ENCODE peak calls at places on chromosomes 7 and 10, in five cellular contexts. W is GM12878, C is IMR-90, E is SK-N-SH, Y is K562. S is an unnamed sample.

GRCh38 chr10:120988751-120989150 is 137.6 kb downstream of the WDR11 start:
- DNase-seq in W (no peak), C (no peak), E (no peak), Y (no peak), S (no peak)

GRCh38 chr7:98760201-98760651 is 109.6 kb downstream of the TMEM130 start:
- DNase-seq in W (no peak), C (no peak), E (no peak), Y (no peak), S (no peak)

GRCh38 chr10:31947144-31947926 is 18.7 kb upstream of the ARHGAP12 start:
- DNase-seq in W (no peak), C (peak), E (peak), Y (no peak), S (peak)

GRCh38 chr7:159104188-159105030 is 40.3 kb downstream of the VIPR2 start:
- DNase-seq in W (no peak), C (no peak), E (peak), Y (no peak), S (no peak)

GRCh38 chr10:125087191-125087896 is 73.0 kb downstream of the CTBP2 start:
- DNase-seq in W (no peak), C (no peak), E (no peak), Y (no peak), S (no peak)

GRCh38 chr7:44486693-44487092 is 3.8 kb downstream of the NUDCD3 start:
- DNase-seq in W (no peak), C (peak), E (no peak), Y (no peak), S (peak)

GRCh38 chr10:78953124-78954008 is 115.4 kb upstream of the ZMIZ1 start:
- DNase-seq in W (peak), C (no peak), E (no peak), Y (peak), S (no peak)

GRCh38 chr10:86970152-86970886 is 2.0 kb downstream of the ADIRF start:
- DNase-seq in W (no peak), C (peak), E (no peak), Y (no peak), S (no peak)

GRCh38 chr10:71065659-71066058 is 146.7 kb upstream of the UNC5B start:
- DNase-seq in W (no peak), C (no peak), E (no peak), Y (no peak), S (peak)

GRCh38 chr7:44541028-44541869 is at the start of gene NPC1L1:
- DNase-seq in W (no peak), C (no peak), E (peak), Y (peak), S (no peak)

GRCh38 chr7:33807779-33808482 is 97.4 kb upstream of the BMPER start:
- DNase-seq in W (no peak), C (peak), E (peak), Y (peak), S (peak)

GRCh38 chr7:73974101-73974947 is 53.6 kb upstream of the ELN start:
- DNase-seq in W (no peak), C (no peak), E (no peak), Y (no peak), S (no peak)

GRCh38 chr10:32004161-32004591 is 52.0 kb downstream of the KIF5B start:
- DNase-seq in W (no peak), C (no peak), E (no peak), Y (no peak), S (no peak)

GRCh38 chr7:98202367-98203195 is 8.7 kb upstream of the BHLHA15 start:
- DNase-seq in W (peak), C (no peak), E (no peak), Y (no peak), S (no peak)

GRCh38 chr7:75650671-75651070 is 88.1 kb downstream of the HIP1 start:
- DNase-seq in W (no peak), C (no peak), E (peak), Y (no peak), S (no peak)

GRCh38 chr10:121096617-121097431 is 245.7 kb downstream of the WDR11 start:
- DNase-seq in W (no peak), C (no peak), E (no peak), Y (no peak), S (no peak)

GRCh38 chr7:140176271-140176701 is 497 bp downstream of the KDM7A start:
- DNase-seq in W (no peak), C (no peak), E (peak), Y (peak), S (no peak)

GRCh38 chr7:159015081-159015893 is 129.4 kb downstream of the VIPR2 start:
- DNase-seq in W (no peak), C (no peak), E (no peak), Y (peak), S (peak)

GRCh38 chr10:123284022-123284421 is 129.8 kb downstream of the BUB3 start:
- DNase-seq in W (no peak), C (no peak), E (no peak), Y (no peak), S (peak)

GRCh38 chr7:7596156-7596555 is 29.5 kb downstream of the MIOS start:
- DNase-seq in W (no peak), C (no peak), E (no peak), Y (no peak), S (no peak)

GRCh38 chr7:41698726-41699125 is 4.2 kb downstream of the INHBA start:
- DNase-seq in W (no peak), C (peak), E (no peak), Y (no peak), S (no peak)

GRCh38 chr10:113151178-113151577 is 201.1 kb downstream of the TCF7L2 start:
- DNase-seq in W (no peak), C (no peak), E (no peak), Y (no peak), S (no peak)

GRCh38 chr10:100878291-100878910 is 34.4 kb upstream of the SLF2 start:
- DNase-seq in W (no peak), C (peak), E (peak), Y (peak), S (peak)

GRCh38 chr7:121182902-121183301 is 145.9 kb upstream of the WNT16 start:
- DNase-seq in W (no peak), C (peak), E (no peak), Y (no peak), S (no peak)

GRCh38 chr10:14569274-14570060 is 205.2 kb downstream of the FAM107B start:
- DNase-seq in W (no peak), C (no peak), E (no peak), Y (no peak), S (no peak)

GRCh38 chr10:118809821-118810220 is 55.1 kb upstream of the CACUL1 start:
- DNase-seq in W (no peak), C (no peak), E (no peak), Y (no peak), S (no peak)

GRCh38 chr10:49161411-49161997 is 26.7 kb downstream of the TMEM273 start:
- DNase-seq in W (no peak), C (peak), E (no peak), Y (peak), S (peak)

GRCh38 chr10:47372726-47373125 is 11.4 kb downstream of the ZNF488 start:
- DNase-seq in W (no peak), C (no peak), E (peak), Y (no peak), S (no peak)

GRCh38 chr7:8442814-8443304 is 9.4 kb downstream of the NXPH1 start:
- DNase-seq in W (no peak), C (no peak), E (no peak), Y (peak), S (no peak)

GRCh38 chr10:116978906-116979305 is 26.1 kb downstream of the SHTN1 start:
- DNase-seq in W (no peak), C (no peak), E (no peak), Y (no peak), S (no peak)

GRCh38 chr10:282294-283139 is 147.3 kb downstream of the ZMYND11 start:
- DNase-seq in W (no peak), C (peak), E (no peak), Y (no peak), S (no peak)

GRCh38 chr10:5447071-5447470 is 34.7 kb downstream of the NET1 start:
- DNase-seq in W (no peak), C (peak), E (no peak), Y (no peak), S (no peak)

GRCh38 chr10:129627442-129627841 is 160.4 kb downstream of the MGMT start:
- DNase-seq in W (no peak), C (peak), E (no peak), Y (no peak), S (no peak)

GRCh38 chr10:104268691-104269645 is at the start of gene GSTO2:
- DNase-seq in W (peak), C (peak), E (peak), Y (peak), S (peak)

GRCh38 chr7:101608772-101609713 is 20.1 kb downstream of the MYL10 start:
- DNase-seq in W (no peak), C (no peak), E (no peak), Y (no peak), S (no peak)

GRCh38 chr7:132475669-132476116 is 100.6 kb downstream of the PLXNA4 start:
- DNase-seq in W (no peak), C (no peak), E (peak), Y (no peak), S (no peak)

GRCh38 chr7:42232275-42232674 is 4.7 kb downstream of the GLI3 start:
- DNase-seq in W (no peak), C (peak), E (no peak), Y (no peak), S (no peak)

GRCh38 chr10:23715363-23715762 is 276.5 kb downstream of the OTUD1 start:
- DNase-seq in W (no peak), C (no peak), E (no peak), Y (no peak), S (no peak)

GRCh38 chr7:39942883-39943282 is 7.2 kb upstream of the CDK13 start:
- DNase-seq in W (no peak), C (no peak), E (no peak), Y (no peak), S (no peak)

GRCh38 chr7:39948375-39948774 is 1.7 kb upstream of the CDK13 start:
- DNase-seq in W (no peak), C (no peak), E (peak), Y (no peak), S (no peak)

GRCh38 chr7:39948932-39949928 is 826 bp upstream of the CDK13 start:
- DNase-seq in W (peak), C (peak), E (peak), Y (peak), S (peak)

GRCh38 chr7:39949980-39950472 is at the start of gene CDK13:
- DNase-seq in W (peak), C (peak), E (peak), Y (no peak), S (peak)

GRCh38 chr7:39946693-39947092 is 3.4 kb upstream of the CDK13 start:
- DNase-seq in W (no peak), C (no peak), E (peak), Y (no peak), S (no peak)
- TF ChIP-seq RCOR1 in W (no peak), C (no peak), E (no peak), Y (no peak), S (no peak)

DNA sequence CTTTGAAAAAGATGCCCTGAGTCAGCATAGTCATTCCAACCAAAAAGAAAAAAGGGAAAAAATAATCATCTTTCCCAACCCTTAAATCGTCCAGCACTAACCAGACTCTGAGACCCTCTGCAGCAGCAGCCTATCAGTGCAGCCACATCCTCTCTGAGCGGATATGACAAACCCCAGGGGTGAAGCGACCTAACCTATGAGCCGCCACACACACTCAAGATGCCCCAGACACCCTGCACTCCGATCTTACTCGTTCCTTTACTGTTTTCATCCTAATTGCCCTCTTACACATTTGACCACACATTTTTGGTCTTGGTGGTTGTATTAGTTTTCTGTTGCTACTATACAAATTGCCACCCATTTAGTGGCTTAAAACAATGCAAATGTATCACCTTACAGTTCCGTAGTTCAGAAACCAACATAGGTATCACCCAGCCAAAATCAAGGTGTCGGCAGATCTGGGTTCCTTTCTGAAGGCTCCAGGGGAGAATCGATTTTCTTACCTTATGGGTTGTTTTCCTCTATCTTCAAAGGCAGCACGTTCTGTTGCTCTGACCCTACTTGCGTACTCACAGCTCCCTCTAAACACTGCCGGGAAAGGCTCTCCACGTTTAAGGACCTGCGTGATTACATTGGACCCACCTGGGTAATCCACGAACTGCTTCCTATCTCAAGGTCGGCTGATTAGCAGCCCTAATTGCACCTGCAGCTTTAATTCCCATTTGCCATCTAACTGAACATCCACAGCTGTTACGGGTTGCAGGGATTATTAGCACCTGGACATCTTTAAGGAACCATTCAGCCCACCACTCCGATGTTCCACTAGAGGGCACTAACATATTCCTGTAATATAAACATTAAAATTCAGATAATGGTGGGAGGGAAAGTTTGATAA is 37.3 kb upstream of the PRSS1 start:
- DNase-seq in W (no peak), C (peak), E (peak), Y (peak), S (peak)
- TF ChIP-seq RCOR1 in W (no peak), C (no peak), E (no peak), Y (no peak), S (no peak)

DNA sequence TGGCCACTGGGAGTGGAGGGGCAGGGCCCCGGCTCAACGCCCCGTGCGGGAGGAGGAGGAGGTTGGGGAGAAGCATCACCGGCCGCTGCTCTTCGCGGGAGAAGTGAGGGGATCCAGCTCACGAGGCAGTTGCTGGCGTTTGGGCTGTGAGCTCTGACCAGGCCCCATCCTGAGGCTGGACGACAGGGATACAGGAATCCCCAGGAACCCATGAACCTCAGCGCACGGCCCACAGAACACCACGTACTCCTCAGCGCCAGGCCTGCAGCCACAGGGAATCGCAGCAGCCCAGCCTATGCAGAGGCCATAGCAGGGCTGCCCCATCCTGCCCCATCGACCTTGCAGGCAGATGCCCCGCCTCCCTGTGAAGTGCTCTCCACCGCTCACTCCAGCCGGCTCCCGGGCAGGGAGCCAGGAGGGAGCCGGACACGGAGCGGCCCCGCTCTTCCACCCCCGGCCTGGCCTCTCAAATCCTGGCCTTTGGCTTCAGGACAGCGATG is 98.5 kb downstream of the FOXL3 start:
- DNase-seq in W (no peak), C (no peak), E (no peak), Y (no peak), S (no peak)
- TF ChIP-seq RCOR1 in W (no peak), C (no peak), E (no peak), Y (no peak), S (no peak)

GRCh38 chr7:129719980-129720732 is 108.6 kb downstream of the NRF1 start:
- DNase-seq in W (no peak), C (peak), E (no peak), Y (no peak), S (no peak)
- TF ChIP-seq RCOR1 in W (no peak), C (no peak), E (no peak), Y (peak), S (no peak)

GRCh38 chr10:30752481-30752881 is 122.9 kb upstream of the LYZL2 start:
- DNase-seq in W (no peak), C (no peak), E (peak), Y (peak), S (no peak)

GRCh38 chr10:30748152-30748845 is 118.7 kb upstream of the LYZL2 start:
- DNase-seq in W (no peak), C (no peak), E (peak), Y (no peak), S (no peak)

GRCh38 chr10:30749368-30749767 is 119.8 kb upstream of the LYZL2 start:
- DNase-seq in W (no peak), C (no peak), E (no peak), Y (no peak), S (no peak)

GRCh38 chr10:30751678-30752331 is 122.3 kb upstream of the LYZL2 start:
- DNase-seq in W (peak), C (peak), E (peak), Y (peak), S (peak)

GRCh38 chr10:30750971-30751677 is 121.6 kb upstream of the LYZL2 start:
- DNase-seq in W (peak), C (no peak), E (no peak), Y (no peak), S (no peak)
- TF ChIP-seq RCOR1 in W (no peak), C (no peak), E (no peak), Y (no peak), S (no peak)

GRCh38 chr10:30190831-30191552 is 131.6 kb upstream of the JCAD start:
- DNase-seq in W (no peak), C (no peak), E (no peak), Y (no peak), S (no peak)

GRCh38 chr10:30187010-30187409 is 127.6 kb upstream of the JCAD start:
- DNase-seq in W (no peak), C (no peak), E (no peak), Y (no peak), S (no peak)

GRCh38 chr10:30188101-30188500 is 128.7 kb upstream of the JCAD start:
- DNase-seq in W (no peak), C (peak), E (no peak), Y (no peak), S (no peak)

GRCh38 chr10:30188567-30189253 is 129.3 kb upstream of the JCAD start:
- DNase-seq in W (no peak), C (no peak), E (no peak), Y (no peak), S (no peak)

GRCh38 chr10:30189254-30189583 is 129.8 kb upstream of the JCAD start:
- DNase-seq in W (no peak), C (no peak), E (no peak), Y (no peak), S (no peak)
- TF ChIP-seq RCOR1 in W (no peak), C (no peak), E (no peak), Y (no peak), S (no peak)

DNA sequence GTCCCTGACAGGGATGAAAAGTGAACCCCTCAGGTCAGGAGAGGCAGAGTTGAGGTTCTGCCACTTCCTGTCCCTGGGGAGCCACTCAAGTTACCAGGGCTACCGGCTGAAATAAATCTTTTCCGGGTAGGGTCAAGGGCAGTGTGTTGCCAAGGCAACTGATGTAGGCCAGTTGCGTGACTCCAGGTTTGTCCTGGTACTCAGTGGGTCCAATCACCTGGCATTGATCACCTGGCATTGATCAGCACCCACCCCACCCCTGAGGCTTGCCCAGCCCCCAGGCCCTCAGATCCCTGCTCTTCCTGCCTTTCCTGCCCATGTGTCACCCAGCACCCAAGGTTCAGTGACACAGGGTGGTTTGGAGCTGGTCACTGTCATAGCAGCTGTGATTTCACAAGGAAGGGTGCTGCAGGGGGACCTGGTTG is 5.9 kb downstream of the SAP25 start:
- DNase-seq in W (no peak), C (no peak), E (peak), Y (no peak), S (no peak)
- TF ChIP-seq RCOR1 in W (no peak), C (no peak), E (no peak), Y (no peak), S (no peak)

GRCh38 chr7:80537091-80537490 is 25.2 kb upstream of the GNAT3 start:
- DNase-seq in W (no peak), C (no peak), E (no peak), Y (no peak), S (no peak)

GRCh38 chr7:80540841-80541240 is 29.0 kb upstream of the GNAT3 start:
- DNase-seq in W (no peak), C (no peak), E (no peak), Y (no peak), S (no peak)

GRCh38 chr7:80542398-80542797 is 30.5 kb upstream of the GNAT3 start:
- DNase-seq in W (no peak), C (peak), E (no peak), Y (no peak), S (peak)
- TF ChIP-seq RCOR1 in W (no peak), C (no peak), E (no peak), Y (no peak), S (no peak)

DNA sequence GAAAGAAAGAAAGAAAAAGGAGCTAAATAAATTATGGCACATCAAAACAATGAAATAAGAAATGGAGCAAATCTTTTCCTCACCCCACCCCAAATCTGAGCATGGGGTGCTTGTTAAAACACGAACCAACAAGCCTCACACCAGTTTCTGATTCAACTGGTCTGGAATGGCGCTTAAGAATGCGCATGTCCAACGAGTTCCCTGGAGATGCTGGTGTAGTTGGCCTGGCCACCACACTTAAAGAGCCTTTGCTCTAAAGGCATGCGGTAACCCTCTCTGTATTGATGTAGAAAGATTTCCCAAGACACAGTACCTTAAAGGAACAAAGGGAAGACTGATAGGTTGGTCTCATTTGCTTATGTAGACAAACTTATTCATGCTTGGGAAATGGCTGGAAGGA is 49.1 kb upstream of the STEAP1B start:
- DNase-seq in W (no peak), C (no peak), E (no peak), Y (no peak), S (no peak)
- TF ChIP-seq RCOR1 in W (no peak), C (no peak), E (no peak), Y (no peak), S (no peak)

GRCh38 chr7:124720195-124720594 is 45.4 kb downstream of the GPR37 start:
- DNase-seq in W (no peak), C (peak), E (no peak), Y (no peak), S (peak)

GRCh38 chr7:124724079-124724478 is 41.5 kb downstream of the GPR37 start:
- DNase-seq in W (no peak), C (no peak), E (no peak), Y (no peak), S (no peak)

GRCh38 chr7:124722292-124722691 is 43.3 kb downstream of the GPR37 start:
- DNase-seq in W (no peak), C (peak), E (no peak), Y (no peak), S (no peak)

GRCh38 chr7:124724516-124725192 is 40.9 kb downstream of the GPR37 start:
- DNase-seq in W (no peak), C (no peak), E (no peak), Y (no peak), S (no peak)

GRCh38 chr7:124723012-124723411 is 42.6 kb downstream of the GPR37 start:
- DNase-seq in W (no peak), C (peak), E (no peak), Y (no peak), S (peak)
- TF ChIP-seq RCOR1 in W (no peak), C (no peak), E (no peak), Y (no peak), S (no peak)

S was measured in A549.